ENCODE peak calls at places on chromosome 18, in four cellular contexts. W, U, H and J are unnamed samples.
A peak's percentile ranks its signal among the peaks of the same experiment; 100 is the strongest.

GRCh38 chr18:76756491-76757288 is 65.7 kb upstream of the ZNF236 start:
- DNase-seq in W (peak; percentile 9), U (no peak), H (no peak), J (no peak)

GRCh38 chr18:58106674-58107058 is 62.6 kb downstream of the NEDD4L start:
- DNase-seq in W (no peak), U (no peak), H (no peak), J (no peak)

GRCh38 chr18:8153887-8154583 is 455.2 kb upstream of the RAB12 start:
- DNase-seq in W (no peak), U (no peak), H (no peak), J (no peak)

GRCh38 chr18:9516437-9517064 is 41.2 kb downstream of the RALBP1 start:
- DNase-seq in W (peak; percentile 14), U (peak; percentile 47), H (peak; percentile 17), J (peak; percentile 69)

GRCh38 chr18:79614211-79615028 is 65.2 kb upstream of the CTDP1 start:
- DNase-seq in W (no peak), U (no peak), H (no peak), J (no peak)

GRCh38 chr18:34661464-34662087 is 48.5 kb upstream of the DTNA start:
- DNase-seq in W (peak; percentile 48), U (peak; percentile 51), H (no peak), J (peak; percentile 87)

GRCh38 chr18:75407468-75408437 is 19.8 kb downstream of the SMIM21 start:
- DNase-seq in W (no peak), U (no peak), H (no peak), J (peak; percentile 73)

GRCh38 chr18:44589709-44590108 is 91.0 kb upstream of the SETBP1 start:
- DNase-seq in W (no peak), U (no peak), H (no peak), J (no peak)

GRCh38 chr18:76445741-76446232 is 49.3 kb downstream of the ZNF516 start:
- DNase-seq in W (no peak), U (no peak), H (no peak), J (no peak)

GRCh38 chr18:7617738-7618422 is 50.8 kb downstream of the PTPRM start:
- DNase-seq in W (no peak), U (no peak), H (no peak), J (peak; percentile 59)

GRCh38 chr18:22171263-22171838 is 2.0 kb downstream of the GATA6 start:
- DNase-seq in W (no peak), U (no peak), H (no peak), J (no peak)

GRCh38 chr18:78635093-78635800 is 344.4 kb upstream of the SALL3 start:
- DNase-seq in W (no peak), U (no peak), H (no peak), J (no peak)

GRCh38 chr18:5294618-5295230 is 802 bp downstream of the ZBTB14 start:
- DNase-seq in W (peak; percentile 27), U (no peak), H (no peak), J (peak; percentile 72)

GRCh38 chr18:68314403-68314802 is 400.5 kb downstream of the TMX3 start:
- DNase-seq in W (no peak), U (no peak), H (no peak), J (no peak)

GRCh38 chr18:79785831-79786230 is 11.9 kb upstream of the KCNG2 start:
- DNase-seq in W (no peak), U (no peak), H (no peak), J (no peak)

GRCh38 chr18:80252136-80252535 is 4.8 kb upstream of the PARD6G start:
- DNase-seq in W (no peak), U (no peak), H (no peak), J (no peak)

GRCh38 chr18:29821544-29821943 is 1221.0 kb downstream of the DSC3 start:
- DNase-seq in W (no peak), U (no peak), H (no peak), J (no peak)

DNA sequence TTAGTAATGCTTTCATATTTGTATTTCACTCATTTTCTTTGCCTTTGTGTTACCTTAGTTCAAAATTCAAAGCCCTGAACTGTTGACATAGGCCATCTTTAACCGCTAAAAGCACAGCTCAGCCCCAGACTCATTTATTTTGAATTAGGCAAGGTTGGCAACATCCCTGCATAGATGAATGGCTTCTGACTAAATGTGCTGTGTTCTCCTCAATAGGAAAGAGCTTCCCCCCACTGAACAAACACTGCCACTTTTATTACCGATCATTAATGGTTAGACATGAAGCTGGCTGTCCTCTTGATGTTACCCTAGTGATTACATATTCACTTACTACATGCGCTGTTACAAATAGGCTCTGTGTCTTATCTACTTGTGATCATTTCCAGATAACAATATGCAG is 170.6 kb downstream of the ADCYAP1 start:
- DNase-seq in W (no peak), U (no peak), H (no peak), J (no peak)
- TF ChIP-seq JUNB in W (no peak), U (no peak), H (no peak), J (no peak)

GRCh38 chr18:48576454-48576766 is 37.6 kb downstream of the CTIF start:
- DNase-seq in W (no peak), U (no peak), H (no peak), J (no peak)
- H4K20me1 ChIP-seq in W (peaks cover 5% of the 10 kb centered on the region), U (peaks cover 9% of the 10 kb centered on the region), H (no peaks in the 10 kb centered on the region), J (peaks cover 4% of the 10 kb centered on the region)

DNA sequence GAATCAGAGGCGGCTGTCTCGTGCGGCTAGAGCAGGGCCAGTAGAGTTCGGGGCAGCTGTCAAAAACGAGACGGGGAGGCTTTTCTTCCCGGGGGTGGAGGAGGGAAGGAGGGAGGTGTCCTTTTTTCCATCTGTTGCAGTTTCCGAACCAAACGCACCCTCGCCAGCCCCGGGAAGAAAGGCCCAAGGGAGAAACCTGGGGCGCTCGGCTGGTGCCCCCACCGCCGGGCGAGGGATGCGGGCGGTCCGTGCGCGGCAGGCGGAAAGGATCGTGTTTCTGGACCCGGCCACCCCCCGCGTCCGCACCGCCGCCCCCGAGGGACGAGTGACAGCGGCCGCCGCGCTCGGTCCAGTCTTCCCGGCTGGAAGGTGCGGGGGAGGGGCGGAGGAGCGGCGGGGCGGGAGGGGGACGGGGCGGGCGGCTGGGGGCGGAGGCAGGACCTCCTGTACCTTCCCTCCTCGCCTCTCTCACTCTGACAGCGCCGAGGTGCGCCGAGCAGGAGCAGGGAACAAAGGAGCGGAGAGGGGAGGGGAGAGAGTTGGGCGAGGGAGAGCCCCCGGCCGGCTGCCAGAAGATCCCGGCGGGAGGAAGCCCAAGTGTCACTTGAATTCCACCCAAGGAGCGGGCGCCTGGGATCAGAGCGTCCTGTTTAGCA is at the start of gene TGIF1:
- DNase-seq in W (peak; percentile 63), U (peak; percentile 85), H (no peak), J (peak; percentile 82)
- TF ChIP-seq REST in W (no peak), U (peak; percentile 13), H (no peak), J (peak; percentile 30)

GRCh38 chr18:39571511-39571910 is 2005.9 kb upstream of the CELF4 start:
- DNase-seq in W (peak; percentile 10), U (peak; percentile 8), H (no peak), J (peak; percentile 80)
- TF ChIP-seq JUNB in W (no peak), U (no peak), H (no peak), J (no peak)

DNA sequence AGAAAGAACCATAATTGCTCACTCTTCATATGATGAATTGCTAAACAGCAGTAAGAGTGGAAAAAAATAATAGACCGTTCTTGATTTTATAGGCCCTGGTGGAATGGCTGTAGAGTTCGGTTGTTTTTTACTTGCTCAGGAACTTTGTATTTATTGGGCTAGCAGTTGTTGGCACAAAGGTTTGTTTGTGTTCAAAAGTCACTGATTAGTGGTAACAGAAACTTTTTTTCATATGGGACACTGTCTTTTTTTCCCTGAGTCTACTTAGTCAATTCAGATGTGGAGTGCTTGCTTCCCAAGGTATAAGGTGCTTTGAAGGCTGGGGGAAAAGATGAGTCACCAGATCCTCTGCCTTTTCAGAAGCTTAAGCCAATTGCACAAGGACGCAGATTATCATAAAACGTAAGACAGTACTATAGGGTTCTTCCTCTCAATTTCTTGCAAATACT is 25.8 kb downstream of the PHLPP1 start:
- DNase-seq in W (peak; percentile 93), U (peak; percentile 39), H (no peak), J (peak; percentile 66)
- H4K20me1 ChIP-seq in W (no peaks in the 10 kb centered on the region), U (no peaks in the 10 kb centered on the region), H (no peaks in the 10 kb centered on the region), J (peaks cover 13% of the 10 kb centered on the region)

GRCh38 chr18:69557246-69557781 is 156.6 kb downstream of the DOK6 start:
- DNase-seq in W (no peak), U (no peak), H (no peak), J (peak; percentile 44)
- TF ChIP-seq REST in W (no peak), U (no peak), H (no peak), J (no peak)